ENCODE peak calls at places on chromosomes 12 and 14, in ten cellular contexts. L, P, W, Q, K, A, R, C, G and X are unnamed samples.

GRCh38 chr14:96514694-96515093 is 12.5 kb downstream of the PAPOLA start:
- DNase-seq in A (no peak), R (no peak), Q (no peak), G (no peak), W (no peak), C (no peak), K (no peak), L (no peak), P (no peak), X (no peak)

GRCh38 chr14:91870001-91870400 is 2.7 kb upstream of the TC2N start:
- DNase-seq in R (no peak), A (peak; percentile 59), K (no peak), G (no peak), Q (no peak), P (no peak), L (no peak), C (no peak), W (no peak), X (no peak)

GRCh38 chr14:52781629-52782028 is 9.8 kb downstream of the GNPNAT1 start:
- DNase-seq in A (no peak), K (no peak), G (no peak), L (no peak), Q (no peak), C (no peak), W (no peak), R (no peak), P (peak; percentile 11), X (no peak)

GRCh38 chr14:93520053-93520607 is 89.4 kb downstream of the UNC79 start:
- DNase-seq in K (no peak), W (no peak), G (no peak), C (no peak), L (no peak), Q (no peak), P (no peak), R (no peak), A (no peak), X (no peak)

GRCh38 chr14:67425603-67426002 is 13.6 kb upstream of the PLEK2 start:
- DNase-seq in K (no peak), P (no peak), Q (no peak), W (no peak), G (no peak), A (no peak), L (no peak), C (no peak), R (no peak), X (no peak)

GRCh38 chr12:52741378-52742195 is 35.6 kb downstream of the KRT76 start:
- DNase-seq in P (peak; percentile 61), W (peak; percentile 4), Q (peak; percentile 1), R (peak; percentile 46), L (peak; percentile 53), G (peak; percentile 39), K (peak; percentile 51), C (no peak), A (peak; percentile 83), X (no peak)

GRCh38 chr14:55418411-55418810 is 6.8 kb upstream of the ATG14 start:
- DNase-seq in W (no peak), K (no peak), P (no peak), R (no peak), A (no peak), Q (no peak), G (no peak), L (no peak), C (no peak), X (no peak)

GRCh38 chr14:51776102-51776894 is 84.1 kb upstream of the GNG2 start:
- DNase-seq in A (peak; percentile 82), W (peak; percentile 44), Q (no peak), L (peak; percentile 74), P (peak; percentile 79), R (peak; percentile 68), G (peak; percentile 58), K (peak; percentile 58), C (peak; percentile 4), X (peak; percentile 29)

GRCh38 chr12:59079029-59079428 is 158.7 kb upstream of the LRIG3 start:
- DNase-seq in R (no peak), Q (no peak), A (no peak), L (no peak), W (no peak), G (no peak), K (no peak), P (no peak), C (no peak), X (no peak)

GRCh38 chr12:92070054-92070863 is 75.4 kb downstream of the BTG1 start:
- DNase-seq in R (no peak), P (no peak), A (no peak), K (no peak), C (no peak), W (no peak), G (no peak), L (no peak), Q (no peak), X (no peak)

GRCh38 chr14:24143511-24143910 is 2.1 kb upstream of the EMC9 start:
- DNase-seq in P (peak; percentile 31), G (no peak), R (peak; percentile 51), C (no peak), W (no peak), L (no peak), Q (no peak), A (no peak), K (no peak), X (no peak)

GRCh38 chr14:33307691-33308369 is 369.2 kb downstream of the NPAS3 start:
- DNase-seq in L (no peak), G (peak; percentile 75), Q (peak; percentile 54), W (no peak), A (peak; percentile 16), K (peak; percentile 53), R (no peak), P (peak; percentile 53), C (no peak), X (no peak)

GRCh38 chr14:60164404-60164716 is 838 bp downstream of the DHRS7 start:
- DNase-seq in Q (no peak), P (peak; percentile 64), C (no peak), A (no peak), R (no peak), L (peak; percentile 75), K (no peak), G (no peak), W (no peak), X (no peak)

GRCh38 chr14:32702571-32702970 is 236.1 kb upstream of the NPAS3 start:
- DNase-seq in G (no peak), K (peak; percentile 26), W (no peak), L (no peak), A (no peak), C (peak; percentile 43), R (no peak), Q (no peak), P (peak; percentile 52), X (no peak)

GRCh38 chr12:123055281-123055766 is 74.8 kb downstream of the ARL6IP4 start:
- DNase-seq in Q (no peak), K (no peak), R (no peak), C (no peak), W (no peak), G (peak; percentile 72), P (no peak), L (no peak), A (no peak), X (no peak)

GRCh38 chr14:54981698-54982097 is 45.2 kb downstream of the WDHD1 start:
- DNase-seq in Q (no peak), P (peak; percentile 50), C (no peak), G (peak; percentile 3), K (no peak), W (no peak), L (no peak), A (peak; percentile 42), R (peak; percentile 22), X (no peak)

GRCh38 chr14:34718750-34719304 is 4.4 kb upstream of the CFL2 start:
- DNase-seq in L (no peak), A (no peak), R (peak; percentile 74), P (peak; percentile 28), Q (no peak), K (no peak), W (no peak), C (no peak), G (no peak), X (no peak)
- H3K4me3 ChIP-seq in L (no peak overlapping the region), A (no peak overlapping the region), R (no peak overlapping the region), P (no peak overlapping the region), Q (no peak overlapping the region), K (no peak overlapping the region), W (no peak overlapping the region), C (no peak overlapping the region), G (no peak overlapping the region), X (no peak overlapping the region)

GRCh38 chr12:109277899-109278762 is 31.0 kb downstream of the FOXN4 start:
- DNase-seq in P (peak; percentile 40), R (peak; percentile 12), W (no peak), L (peak; percentile 66), Q (peak; percentile 10), K (no peak), A (no peak), C (no peak), G (no peak), X (no peak)
- TF ChIP-seq CTCF in P (no peak), R (no peak), W (no peak), L (no peak), Q (no peak), K (no peak), A (no peak), C (no peak), G (no peak), X (no peak)

GRCh38 chr14:71114580-71114979 is 207.3 kb downstream of the PCNX1 start:
- DNase-seq in W (no peak), A (no peak), P (no peak), R (no peak), L (no peak), Q (no peak), K (no peak), G (no peak), C (no peak), X (no peak)

GRCh38 chr14:71119075-71119474 is 211.8 kb downstream of the PCNX1 start:
- DNase-seq in A (peak; percentile 65), W (no peak), K (no peak), L (peak; percentile 69), Q (no peak), P (peak; percentile 38), R (peak; percentile 39), G (no peak), C (no peak), X (no peak)

GRCh38 chr14:71115306-71115705 is 208.0 kb downstream of the PCNX1 start:
- DNase-seq in A (no peak), K (no peak), L (no peak), R (no peak), G (no peak), C (no peak), P (no peak), Q (no peak), W (no peak), X (no peak)

GRCh38 chr14:71117839-71118743 is 210.8 kb downstream of the PCNX1 start:
- DNase-seq in L (peak; percentile 99), C (no peak), Q (no peak), G (no peak), K (no peak), A (peak; percentile 95), R (peak; percentile 78), P (peak; percentile 85), W (no peak), X (peak; percentile 93)

GRCh38 chr14:71116206-71117122 is 209.2 kb downstream of the PCNX1 start:
- DNase-seq in R (no peak), G (no peak), W (no peak), K (no peak), A (no peak), P (no peak), C (no peak), Q (no peak), L (no peak), X (no peak)
- H3K4me3 ChIP-seq in R (no peak overlapping the region), G (no peak overlapping the region), W (no peak overlapping the region), K (no peak overlapping the region), A (no peak overlapping the region), P (no peak overlapping the region), C (no peak overlapping the region), Q (no peak overlapping the region), L (no peak overlapping the region), X (no peak overlapping the region)

GRCh38 chr12:85325452-85325851 is 45.4 kb downstream of the ALX1 start:
- DNase-seq in A (no peak), K (no peak), P (no peak), C (no peak), W (no peak), G (no peak), L (no peak), R (no peak), Q (no peak), X (no peak)

GRCh38 chr12:85322715-85323114 is 42.7 kb downstream of the ALX1 start:
- DNase-seq in L (no peak), C (no peak), K (no peak), W (no peak), P (peak; percentile 5), A (no peak), G (peak; percentile 4), R (no peak), Q (no peak), X (no peak)
- TF ChIP-seq CTCF in L (no peak), C (no peak), K (no peak), W (no peak), P (no peak), A (no peak), G (no peak), R (no peak), Q (no peak), X (no peak)